ENCODE peak calls at places on chromosomes 11 and 22, in eight cellular contexts. E, W, Q, M, S, V, D and Z are unnamed samples.
A peak's percentile ranks its signal among the peaks of the same experiment; 100 is the strongest.

GRCh38 chr11:12285811-12286222 is 91.6 kb upstream of the PARVA start:
- DNase-seq in E (no peak), W (no peak), Q (no peak), M (no peak), S (no peak), V (no peak), D (no peak), Z (peak; percentile 38)

GRCh38 chr11:61362542-61362875 is 335 bp downstream of the TMEM138 start:
- DNase-seq in E (peak; percentile 43), W (peak; percentile 49), Q (no peak), M (no peak), S (peak; percentile 59), V (peak; percentile 10), D (peak; percentile 2), Z (peak; percentile 43)

GRCh38 chr11:1908579-1908978 is 10.9 kb upstream of the TNNT3 start:
- DNase-seq in E (no peak), W (no peak), Q (no peak), M (no peak), S (no peak), V (no peak), D (no peak), Z (no peak)

GRCh38 chr11:78564037-78564888 is 10.4 kb downstream of the NARS2 start:
- DNase-seq in E (peak; percentile 73), W (peak; percentile 77), Q (no peak), M (peak; percentile 59), S (no peak), V (peak; percentile 2), D (peak; percentile 24), Z (peak; percentile 73)

GRCh38 chr11:57277845-57278720 is 41.0 kb upstream of the APLNR start:
- DNase-seq in E (peak; percentile 48), W (peak; percentile 93), Q (peak; percentile 67), M (peak; percentile 42), S (peak; percentile 26), V (no peak), D (peak; percentile 1), Z (peak; percentile 85)

GRCh38 chr22:43884600-43885318 is 7.1 kb downstream of the PNPLA5 start:
- DNase-seq in E (peak; percentile 25), W (peak; percentile 46), Q (peak; percentile 59), M (peak; percentile 48), S (no peak), V (peak; percentile 29), D (peak; percentile 15), Z (peak; percentile 61)

GRCh38 chr11:108601150-108601549 is 7.6 kb upstream of the EXPH5 start:
- DNase-seq in E (no peak), W (peak; percentile 55), Q (no peak), M (no peak), S (no peak), V (no peak), D (no peak), Z (peak; percentile 47)

GRCh38 chr11:76588455-76589325 is 81.9 kb downstream of the LRRC32 start:
- DNase-seq in E (no peak), W (no peak), Q (peak; percentile 74), M (no peak), S (no peak), V (no peak), D (no peak), Z (no peak)

GRCh38 chr11:14249121-14249963 is 109.6 kb downstream of the RRAS2 start:
- DNase-seq in E (peak; percentile 66), W (peak; percentile 49), Q (peak; percentile 37), M (peak; percentile 53), S (peak; percentile 43), V (peak; percentile 69), D (peak; percentile 64), Z (peak; percentile 56)

GRCh38 chr22:39519681-39520053 is 695 bp upstream of the ATF4 start:
- DNase-seq in E (no peak), W (peak; percentile 61), Q (peak; percentile 62), M (no peak), S (no peak), V (no peak), D (no peak), Z (no peak)

GRCh38 chr22:23068832-23069385 is 1.4 kb upstream of the GNAZ start:
- DNase-seq in E (no peak), W (no peak), Q (no peak), M (no peak), S (no peak), V (no peak), D (no peak), Z (no peak)

GRCh38 chr11:77752518-77752917 is 68.0 kb downstream of the RSF1 start:
- DNase-seq in E (no peak), W (no peak), Q (peak; percentile 43), M (no peak), S (no peak), V (no peak), D (no peak), Z (no peak)

GRCh38 chr11:43575931-43576833 is 104.4 kb upstream of the HSD17B12 start:
- DNase-seq in E (no peak), W (no peak), Q (no peak), M (no peak), S (no peak), V (no peak), D (no peak), Z (no peak)

GRCh38 chr11:3217751-3218482 is 696 bp downstream of the MRGPRG start:
- DNase-seq in E (no peak), W (no peak), Q (peak; percentile 11), M (no peak), S (no peak), V (no peak), D (no peak), Z (no peak)

GRCh38 chr11:118437736-118438125 is 1.4 kb downstream of the KMT2A start:
- DNase-seq in E (peak; percentile 70), W (no peak), Q (peak; percentile 19), M (peak; percentile 44), S (peak; percentile 21), V (peak; percentile 16), D (no peak), Z (peak; percentile 41)

GRCh38 chr11:126231725-126232459 is 20.3 kb downstream of the FAM118B start:
- DNase-seq in E (no peak), W (peak; percentile 51), Q (no peak), M (no peak), S (no peak), V (no peak), D (no peak), Z (no peak)

GRCh38 chr11:70467196-70468085 is 69.1 kb downstream of the CTTN start:
- DNase-seq in E (peak; percentile 74), W (peak; percentile 33), Q (peak; percentile 53), M (peak; percentile 46), S (peak; percentile 45), V (no peak), D (peak; percentile 8), Z (peak; percentile 45)

GRCh38 chr22:46749682-46750529 is 11.9 kb upstream of the CERK start:
- DNase-seq in E (no peak), W (no peak), Q (no peak), M (no peak), S (no peak), V (no peak), D (no peak), Z (peak; percentile 35)

GRCh38 chr22:17578129-17578754 is 14.9 kb downstream of the SLC25A18 start:
- DNase-seq in E (no peak), W (peak; percentile 76), Q (peak; percentile 59), M (no peak), S (peak; percentile 33), V (no peak), D (no peak), Z (no peak)

GRCh38 chr22:24965822-24966626 is 13.5 kb downstream of the KIAA1671 start:
- DNase-seq in E (no peak), W (no peak), Q (no peak), M (no peak), S (no peak), V (no peak), D (no peak), Z (no peak)

GRCh38 chr11:76107946-76108345 is 98.4 kb downstream of the WNT11 start:
- DNase-seq in E (no peak), W (peak; percentile 80), Q (no peak), M (no peak), S (no peak), V (no peak), D (no peak), Z (no peak)

GRCh38 chr11:66317766-66318575 is 1.1 kb upstream of the CD248 start:
- DNase-seq in E (no peak), W (peak; percentile 89), Q (peak; percentile 60), M (no peak), S (no peak), V (no peak), D (peak; percentile 58), Z (peak; percentile 78)

GRCh38 chr11:57424802-57425564 is 1.9 kb downstream of the SLC43A3 start:
- DNase-seq in E (peak; percentile 51), W (peak; percentile 85), Q (peak; percentile 61), M (no peak), S (no peak), V (peak; percentile 69), D (peak; percentile 80), Z (peak; percentile 97)

GRCh38 chr11:10324474-10324873 is 19.6 kb downstream of the ADM start:
- DNase-seq in E (no peak), W (peak; percentile 38), Q (no peak), M (no peak), S (no peak), V (no peak), D (no peak), Z (no peak)

GRCh38 chr11:128724891-128725611 is 31.2 kb downstream of the FLI1 start:
- DNase-seq in E (no peak), W (no peak), Q (no peak), M (no peak), S (no peak), V (no peak), D (no peak), Z (no peak)

GRCh38 chr11:101862410-101863233 is 52.2 kb upstream of the CEP126 start:
- DNase-seq in E (peak; percentile 5), W (peak; percentile 91), Q (no peak), M (peak; percentile 39), S (no peak), V (no peak), D (no peak), Z (peak; percentile 82)

GRCh38 chr22:39980635-39981034 is 14.1 kb upstream of the FAM83F start:
- DNase-seq in E (no peak), W (no peak), Q (no peak), M (no peak), S (peak; percentile 13), V (no peak), D (no peak), Z (no peak)

GRCh38 chr22:29382575-29383328 is 5.6 kb downstream of the AP1B1 start:
- DNase-seq in E (no peak), W (no peak), Q (no peak), M (no peak), S (peak; percentile 6), V (no peak), D (no peak), Z (no peak)

GRCh38 chr11:39461065-39461464 is 1998.4 kb downstream of the LRRC4C start:
- DNase-seq in E (no peak), W (no peak), Q (no peak), M (no peak), S (no peak), V (no peak), D (no peak), Z (no peak)

GRCh38 chr22:26410398-26410797 is 18.7 kb upstream of the ASPHD2 start:
- DNase-seq in E (no peak), W (no peak), Q (no peak), M (no peak), S (no peak), V (no peak), D (no peak), Z (no peak)

GRCh38 chr11:79371152-79371551 is 69.7 kb downstream of the TENM4 start:
- DNase-seq in E (no peak), W (peak; percentile 14), Q (no peak), M (no peak), S (no peak), V (no peak), D (no peak), Z (no peak)

GRCh38 chr11:132119573-132119972 is 749.2 kb downstream of the NTM start:
- DNase-seq in E (peak; percentile 47), W (no peak), Q (no peak), M (no peak), S (no peak), V (no peak), D (no peak), Z (no peak)

GRCh38 chr11:113550179-113550578 is 75.0 kb upstream of the DRD2 start:
- DNase-seq in E (peak; percentile 89), W (no peak), Q (no peak), M (peak; percentile 84), S (no peak), V (no peak), D (no peak), Z (no peak)

GRCh38 chr11:118547132-118547531 is 16.1 kb downstream of the TMEM25 start:
- DNase-seq in E (no peak), W (no peak), Q (no peak), M (no peak), S (no peak), V (no peak), D (no peak), Z (no peak)